ENCODE peak calls at places on chromosomes 11 and 22, in four cellular contexts. One of them, this sample, is unnamed.

GRCh38 chr22:24157783-24158170 is 23.5 kb upstream of the SUSD2 start:
- DNase-seq in activated CD4-positive, alpha-beta T cell treated with anti-CD3 and anti-CD28 coated beads, Interleukin-2, amount 50 U/mL, for 1 hour: no peak
- DNase-seq in cardiac septum: no peak
- DNase-seq in pulmonary artery endothelial cell: no peak
- DNase-seq in this sample: peak; percentile 4

GRCh38 chr11:27116684-27117083 is 76.1 kb downstream of the BBOX1 start:
- DNase-seq in activated CD4-positive, alpha-beta T cell treated with anti-CD3 and anti-CD28 coated beads, Interleukin-2, amount 50 U/mL, for 1 hour: no peak
- DNase-seq in cardiac septum: no peak
- DNase-seq in pulmonary artery endothelial cell: no peak
- DNase-seq in this sample: no peak

GRCh38 chr22:27460596-27461347 is 340.8 kb downstream of the MN1 start:
- DNase-seq in activated CD4-positive, alpha-beta T cell treated with anti-CD3 and anti-CD28 coated beads, Interleukin-2, amount 50 U/mL, for 1 hour: no peak
- DNase-seq in cardiac septum: no peak
- DNase-seq in pulmonary artery endothelial cell: no peak
- DNase-seq in this sample: no peak

GRCh38 chr22:45537734-45538181 is 35.1 kb downstream of the FBLN1 start:
- DNase-seq in activated CD4-positive, alpha-beta T cell treated with anti-CD3 and anti-CD28 coated beads, Interleukin-2, amount 50 U/mL, for 1 hour: no peak
- DNase-seq in cardiac septum: no peak
- DNase-seq in pulmonary artery endothelial cell: no peak
- DNase-seq in this sample: no peak

GRCh38 chr11:69442807-69443137 is 38.7 kb upstream of the LINC01488 start:
- DNase-seq in activated CD4-positive, alpha-beta T cell treated with anti-CD3 and anti-CD28 coated beads, Interleukin-2, amount 50 U/mL, for 1 hour: no peak
- DNase-seq in cardiac septum: no peak
- DNase-seq in pulmonary artery endothelial cell: no peak
- DNase-seq in this sample: no peak

GRCh38 chr11:47378011-47378835 is at the start of gene SPI1:
- DNase-seq in activated CD4-positive, alpha-beta T cell treated with anti-CD3 and anti-CD28 coated beads, Interleukin-2, amount 50 U/mL, for 1 hour: no peak
- DNase-seq in cardiac septum: peak; percentile 93
- DNase-seq in pulmonary artery endothelial cell: no peak
- DNase-seq in this sample: no peak

GRCh38 chr22:24728790-24729637 is 45.5 kb downstream of the PIWIL3 start:
- DNase-seq in activated CD4-positive, alpha-beta T cell treated with anti-CD3 and anti-CD28 coated beads, Interleukin-2, amount 50 U/mL, for 1 hour: no peak
- DNase-seq in cardiac septum: peak; percentile 75
- DNase-seq in pulmonary artery endothelial cell: peak; percentile 27
- DNase-seq in this sample: no peak

GRCh38 chr11:2525941-2526807 is 81.4 kb downstream of the KCNQ1 start:
- DNase-seq in activated CD4-positive, alpha-beta T cell treated with anti-CD3 and anti-CD28 coated beads, Interleukin-2, amount 50 U/mL, for 1 hour: no peak
- DNase-seq in cardiac septum: peak; percentile 56
- DNase-seq in pulmonary artery endothelial cell: no peak
- DNase-seq in this sample: peak; percentile 1

GRCh38 chr11:1308745-1309497 is 511 bp downstream of the TOLLIP start:
- DNase-seq in activated CD4-positive, alpha-beta T cell treated with anti-CD3 and anti-CD28 coated beads, Interleukin-2, amount 50 U/mL, for 1 hour: no peak
- DNase-seq in cardiac septum: no peak
- DNase-seq in pulmonary artery endothelial cell: no peak
- DNase-seq in this sample: no peak

GRCh38 chr11:15195454-15196200 is 80.9 kb downstream of the INSC start:
- DNase-seq in activated CD4-positive, alpha-beta T cell treated with anti-CD3 and anti-CD28 coated beads, Interleukin-2, amount 50 U/mL, for 1 hour: no peak
- DNase-seq in cardiac septum: no peak
- DNase-seq in pulmonary artery endothelial cell: no peak
- DNase-seq in this sample: no peak

GRCh38 chr11:108319541-108320145 is 96.8 kb downstream of the ATM start:
- DNase-seq in activated CD4-positive, alpha-beta T cell treated with anti-CD3 and anti-CD28 coated beads, Interleukin-2, amount 50 U/mL, for 1 hour: no peak
- DNase-seq in cardiac septum: no peak
- DNase-seq in pulmonary artery endothelial cell: no peak
- DNase-seq in this sample: no peak

GRCh38 chr11:66126808-66127555 is 56.9 kb downstream of the PACS1 start:
- DNase-seq in activated CD4-positive, alpha-beta T cell treated with anti-CD3 and anti-CD28 coated beads, Interleukin-2, amount 50 U/mL, for 1 hour: peak; percentile 59
- DNase-seq in cardiac septum: peak; percentile 82
- DNase-seq in pulmonary artery endothelial cell: no peak
- DNase-seq in this sample: peak; percentile 64

GRCh38 chr22:45879552-45879949 is 97.4 kb downstream of the WNT7B start:
- DNase-seq in activated CD4-positive, alpha-beta T cell treated with anti-CD3 and anti-CD28 coated beads, Interleukin-2, amount 50 U/mL, for 1 hour: no peak
- DNase-seq in cardiac septum: peak; percentile 71
- DNase-seq in pulmonary artery endothelial cell: no peak
- DNase-seq in this sample: no peak

GRCh38 chr22:46652081-46652929 is 32.1 kb downstream of the GRAMD4 start:
- DNase-seq in activated CD4-positive, alpha-beta T cell treated with anti-CD3 and anti-CD28 coated beads, Interleukin-2, amount 50 U/mL, for 1 hour: no peak
- DNase-seq in cardiac septum: no peak
- DNase-seq in pulmonary artery endothelial cell: no peak
- DNase-seq in this sample: no peak

GRCh38 chr11:45041556-45041955 is 90.9 kb upstream of the TP53I11 start:
- DNase-seq in activated CD4-positive, alpha-beta T cell treated with anti-CD3 and anti-CD28 coated beads, Interleukin-2, amount 50 U/mL, for 1 hour: no peak
- DNase-seq in cardiac septum: no peak
- DNase-seq in pulmonary artery endothelial cell: no peak
- DNase-seq in this sample: no peak

GRCh38 chr11:88338223-88338661 is 706 bp upstream of the CTSC start:
- DNase-seq in activated CD4-positive, alpha-beta T cell treated with anti-CD3 and anti-CD28 coated beads, Interleukin-2, amount 50 U/mL, for 1 hour: peak; percentile 23
- DNase-seq in cardiac septum: peak; percentile 81
- DNase-seq in pulmonary artery endothelial cell: peak; percentile 11
- DNase-seq in this sample: peak; percentile 59

GRCh38 chr22:40509401-40510134 is 127.0 kb downstream of the MRTFA start:
- DNase-seq in activated CD4-positive, alpha-beta T cell treated with anti-CD3 and anti-CD28 coated beads, Interleukin-2, amount 50 U/mL, for 1 hour: no peak
- DNase-seq in cardiac septum: no peak
- DNase-seq in pulmonary artery endothelial cell: no peak
- DNase-seq in this sample: no peak

GRCh38 chr11:7977251-7977917 is 9.8 kb upstream of the EIF3F start:
- DNase-seq in activated CD4-positive, alpha-beta T cell treated with anti-CD3 and anti-CD28 coated beads, Interleukin-2, amount 50 U/mL, for 1 hour: no peak
- DNase-seq in cardiac septum: no peak
- DNase-seq in pulmonary artery endothelial cell: peak; percentile 63
- DNase-seq in this sample: no peak

GRCh38 chr11:119108857-119109221 is 1.7 kb downstream of the C2CD2L start:
- DNase-seq in activated CD4-positive, alpha-beta T cell treated with anti-CD3 and anti-CD28 coated beads, Interleukin-2, amount 50 U/mL, for 1 hour: no peak
- DNase-seq in cardiac septum: no peak
- DNase-seq in pulmonary artery endothelial cell: no peak
- DNase-seq in this sample: no peak

GRCh38 chr22:28560005-28560742 is 119.5 kb downstream of the TTC28 start:
- DNase-seq in activated CD4-positive, alpha-beta T cell treated with anti-CD3 and anti-CD28 coated beads, Interleukin-2, amount 50 U/mL, for 1 hour: no peak
- DNase-seq in cardiac septum: no peak
- DNase-seq in pulmonary artery endothelial cell: no peak
- DNase-seq in this sample: no peak

GRCh38 chr11:96620464-96621044 is 230.7 kb downstream of the JRKL start:
- DNase-seq in activated CD4-positive, alpha-beta T cell treated with anti-CD3 and anti-CD28 coated beads, Interleukin-2, amount 50 U/mL, for 1 hour: no peak
- DNase-seq in cardiac septum: no peak
- DNase-seq in pulmonary artery endothelial cell: no peak
- DNase-seq in this sample: no peak

GRCh38 chr11:62324738-62325556 is 12.3 kb upstream of the ASRGL1 start:
- DNase-seq in activated CD4-positive, alpha-beta T cell treated with anti-CD3 and anti-CD28 coated beads, Interleukin-2, amount 50 U/mL, for 1 hour: peak; percentile 35
- DNase-seq in cardiac septum: peak; percentile 85
- DNase-seq in pulmonary artery endothelial cell: no peak
- DNase-seq in this sample: peak; percentile 44

GRCh38 chr11:3203221-3204043 is 15.2 kb downstream of the MRGPRG start:
- DNase-seq in activated CD4-positive, alpha-beta T cell treated with anti-CD3 and anti-CD28 coated beads, Interleukin-2, amount 50 U/mL, for 1 hour: no peak
- DNase-seq in cardiac septum: peak; percentile 58
- DNase-seq in pulmonary artery endothelial cell: no peak
- DNase-seq in this sample: no peak

GRCh38 chr22:45009881-45010531 is at the start of gene PHF21B:
- DNase-seq in activated CD4-positive, alpha-beta T cell treated with anti-CD3 and anti-CD28 coated beads, Interleukin-2, amount 50 U/mL, for 1 hour: no peak
- DNase-seq in cardiac septum: no peak
- DNase-seq in pulmonary artery endothelial cell: no peak
- DNase-seq in this sample: peak; percentile 7

GRCh38 chr22:37559901-37560681 is at the start of gene CDC42EP1:
- DNase-seq in activated CD4-positive, alpha-beta T cell treated with anti-CD3 and anti-CD28 coated beads, Interleukin-2, amount 50 U/mL, for 1 hour: no peak
- DNase-seq in cardiac septum: no peak
- DNase-seq in pulmonary artery endothelial cell: no peak
- DNase-seq in this sample: no peak

GRCh38 chr22:25029181-25029580 is 76.7 kb downstream of the KIAA1671 start:
- DNase-seq in activated CD4-positive, alpha-beta T cell treated with anti-CD3 and anti-CD28 coated beads, Interleukin-2, amount 50 U/mL, for 1 hour: no peak
- DNase-seq in cardiac septum: no peak
- DNase-seq in pulmonary artery endothelial cell: no peak
- DNase-seq in this sample: no peak

GRCh38 chr11:74015919-74016684 is 7.2 kb upstream of the UCP3 start:
- DNase-seq in activated CD4-positive, alpha-beta T cell treated with anti-CD3 and anti-CD28 coated beads, Interleukin-2, amount 50 U/mL, for 1 hour: no peak
- DNase-seq in cardiac septum: peak; percentile 65
- DNase-seq in pulmonary artery endothelial cell: no peak
- DNase-seq in this sample: no peak

GRCh38 chr11:126127898-126128297 is 65.2 kb upstream of the CDON start:
- DNase-seq in activated CD4-positive, alpha-beta T cell treated with anti-CD3 and anti-CD28 coated beads, Interleukin-2, amount 50 U/mL, for 1 hour: no peak
- DNase-seq in cardiac septum: no peak
- DNase-seq in pulmonary artery endothelial cell: no peak
- DNase-seq in this sample: no peak

GRCh38 chr11:62472063-62472884 is 53.4 kb downstream of the SCGB1A1 start:
- DNase-seq in activated CD4-positive, alpha-beta T cell treated with anti-CD3 and anti-CD28 coated beads, Interleukin-2, amount 50 U/mL, for 1 hour: no peak
- DNase-seq in cardiac septum: no peak
- DNase-seq in pulmonary artery endothelial cell: no peak
- DNase-seq in this sample: no peak

GRCh38 chr11:62958547-62959071 is 26.2 kb downstream of the SLC22A6 start:
- DNase-seq in activated CD4-positive, alpha-beta T cell treated with anti-CD3 and anti-CD28 coated beads, Interleukin-2, amount 50 U/mL, for 1 hour: no peak
- DNase-seq in cardiac septum: peak; percentile 73
- DNase-seq in pulmonary artery endothelial cell: no peak
- DNase-seq in this sample: no peak

GRCh38 chr11:81026008-81026407 is 1585.2 kb upstream of the TENM4 start:
- DNase-seq in activated CD4-positive, alpha-beta T cell treated with anti-CD3 and anti-CD28 coated beads, Interleukin-2, amount 50 U/mL, for 1 hour: no peak
- DNase-seq in cardiac septum: no peak
- DNase-seq in pulmonary artery endothelial cell: no peak
- DNase-seq in this sample: no peak

GRCh38 chr11:12963789-12964536 is 45.2 kb upstream of the RASSF10 start:
- DNase-seq in activated CD4-positive, alpha-beta T cell treated with anti-CD3 and anti-CD28 coated beads, Interleukin-2, amount 50 U/mL, for 1 hour: peak; percentile 54
- DNase-seq in cardiac septum: no peak
- DNase-seq in pulmonary artery endothelial cell: peak; percentile 5
- DNase-seq in this sample: peak; percentile 65

GRCh38 chr11:2675540-2675939 is 24.3 kb downstream of the KCNQ1OT1 start:
- DNase-seq in activated CD4-positive, alpha-beta T cell treated with anti-CD3 and anti-CD28 coated beads, Interleukin-2, amount 50 U/mL, for 1 hour: no peak
- DNase-seq in cardiac septum: peak; percentile 63
- DNase-seq in pulmonary artery endothelial cell: no peak
- DNase-seq in this sample: no peak

GRCh38 chr11:126997196-126997595 is 3.4 kb downstream of the KIRREL3 start:
- DNase-seq in activated CD4-positive, alpha-beta T cell treated with anti-CD3 and anti-CD28 coated beads, Interleukin-2, amount 50 U/mL, for 1 hour: no peak
- DNase-seq in cardiac septum: no peak
- DNase-seq in pulmonary artery endothelial cell: no peak
- DNase-seq in this sample: no peak

GRCh38 chr11:69642913-69643632 is 2.1 kb downstream of the CCND1 start:
- DNase-seq in activated CD4-positive, alpha-beta T cell treated with anti-CD3 and anti-CD28 coated beads, Interleukin-2, amount 50 U/mL, for 1 hour: peak; percentile 77
- DNase-seq in cardiac septum: peak; percentile 89
- DNase-seq in pulmonary artery endothelial cell: no peak
- DNase-seq in this sample: peak; percentile 81

GRCh38 chr22:42468841-42469240 is 36.6 kb upstream of the NFAM1 start:
- DNase-seq in activated CD4-positive, alpha-beta T cell treated with anti-CD3 and anti-CD28 coated beads, Interleukin-2, amount 50 U/mL, for 1 hour: no peak
- DNase-seq in cardiac septum: no peak
- DNase-seq in pulmonary artery endothelial cell: no peak
- DNase-seq in this sample: no peak

GRCh38 chr11:11860103-11860979 is 18.6 kb downstream of the USP47 start:
- DNase-seq in activated CD4-positive, alpha-beta T cell treated with anti-CD3 and anti-CD28 coated beads, Interleukin-2, amount 50 U/mL, for 1 hour: no peak
- DNase-seq in cardiac septum: no peak
- DNase-seq in pulmonary artery endothelial cell: no peak
- DNase-seq in this sample: no peak

GRCh38 chr11:17014774-17015638 is 792 bp upstream of the PLEKHA7 start:
- DNase-seq in activated CD4-positive, alpha-beta T cell treated with anti-CD3 and anti-CD28 coated beads, Interleukin-2, amount 50 U/mL, for 1 hour: peak; percentile 4
- DNase-seq in cardiac septum: no peak
- DNase-seq in pulmonary artery endothelial cell: no peak
- DNase-seq in this sample: peak; percentile 26

GRCh38 chr11:64556721-64557250 is 34.2 kb upstream of the SLC22A12 start:
- DNase-seq in activated CD4-positive, alpha-beta T cell treated with anti-CD3 and anti-CD28 coated beads, Interleukin-2, amount 50 U/mL, for 1 hour: no peak
- DNase-seq in cardiac septum: peak; percentile 39
- DNase-seq in pulmonary artery endothelial cell: no peak
- DNase-seq in this sample: no peak

GRCh38 chr11:18836415-18836814 is 44.8 kb upstream of the PTPN5 start:
- DNase-seq in activated CD4-positive, alpha-beta T cell treated with anti-CD3 and anti-CD28 coated beads, Interleukin-2, amount 50 U/mL, for 1 hour: no peak
- DNase-seq in cardiac septum: no peak
- DNase-seq in pulmonary artery endothelial cell: no peak
- DNase-seq in this sample: no peak

This sample was measured in activated naive CD4-positive, alpha-beta T cell treated with Interleukin-2 at 50 U/mL for 16 hours.